ENCODE peak calls at places on chromosomes 16 and 17, in seven cellular contexts. R is AG04449; Y is progenitor cell of endocrine pancreas; C is nucleus accumbens; V is CD4-positive, alpha-beta T cell; T is activated naive CD8-positive, alpha-beta T cell treated with anti-CD3 and anti-CD28 coated beads for 36 hours; P is activated gamma-delta T cell treated with Interleukin-2 at 50 U/mL for 16 hours. Z is an unnamed sample.
A peak's percentile ranks its signal among the peaks of the same experiment; 100 is the strongest.

GRCh38 chr17:67554634-67555033 is 163.1 kb upstream of the NOL11 start:
- DNase-seq in T (no peak), C (no peak), P (no peak), R (no peak), Y (no peak), V (no peak), Z (no peak)

GRCh38 chr16:88940196-88941050 is 36.6 kb downstream of the CBFA2T3 start:
- DNase-seq in Y (no peak), T (no peak), P (no peak), R (no peak), C (no peak), V (no peak), Z (no peak)

GRCh38 chr17:2844386-2844785 is 48.1 kb downstream of the RAP1GAP2 start:
- DNase-seq in C (no peak), V (no peak), R (no peak), T (no peak), Y (no peak), P (no peak), Z (no peak)

GRCh38 chr16:20747030-20747816 is 5.6 kb upstream of the THUMPD1 start:
- DNase-seq in Y (no peak), P (no peak), V (no peak), R (no peak), C (no peak), T (no peak), Z (no peak)

GRCh38 chr16:50276801-50277560 is 10.6 kb downstream of the ADCY7 start:
- DNase-seq in R (no peak), P (no peak), Y (no peak), C (no peak), T (no peak), V (no peak), Z (no peak)

GRCh38 chr17:1060991-1061390 is 64.1 kb downstream of the TIMM22 start:
- DNase-seq in R (peak; percentile 78), C (no peak), T (peak; percentile 41), V (no peak), P (no peak), Y (no peak), Z (no peak)

GRCh38 chr17:7355053-7355452 is at the start of gene TMEM95:
- DNase-seq in Y (no peak), P (no peak), R (no peak), T (no peak), V (no peak), C (no peak), Z (peak; percentile 78)

GRCh38 chr16:20763461-20764232 is at the start of gene ACSM3:
- DNase-seq in V (peak; percentile 45), R (no peak), Y (peak; percentile 61), T (peak; percentile 62), P (peak; percentile 57), C (no peak), Z (peak; percentile 78)

GRCh38 chr16:28951410-28951943 is 740 bp downstream of the NFATC2IP start:
- DNase-seq in C (no peak), Y (no peak), R (no peak), V (peak; percentile 30), P (no peak), T (no peak), Z (no peak)

GRCh38 chr16:21194771-21195301 is 16.5 kb downstream of the ZP2 start:
- DNase-seq in V (no peak), C (no peak), R (no peak), P (no peak), T (no peak), Y (no peak), Z (no peak)

GRCh38 chr17:74176546-74177001 is 26.9 kb upstream of the RPL38 start:
- DNase-seq in V (peak; percentile 26), C (no peak), R (no peak), Y (peak; percentile 60), T (peak; percentile 37), P (peak; percentile 15), Z (peak; percentile 69)

GRCh38 chr17:2701996-2702741 is 9.4 kb downstream of the CLUH start:
- DNase-seq in V (no peak), C (no peak), P (no peak), Y (no peak), T (no peak), R (no peak), Z (no peak)

GRCh38 chr16:2426941-2427361 is 2.3 kb upstream of the CCNF start:
- DNase-seq in R (no peak), V (no peak), T (no peak), P (no peak), C (no peak), Y (no peak), Z (no peak)

GRCh38 chr16:53071748-53072301 is 17.0 kb downstream of the CHD9 start:
- DNase-seq in R (no peak), P (no peak), Y (no peak), C (no peak), T (no peak), V (no peak), Z (no peak)

GRCh38 chr17:9241371-9241712 is 220.0 kb downstream of the NTN1 start:
- DNase-seq in C (peak; percentile 51), P (no peak), Y (no peak), T (no peak), R (no peak), V (no peak), Z (peak; percentile 64)

GRCh38 chr16:66388350-66389139 is 22.1 kb downstream of the CDH5 start:
- DNase-seq in Y (no peak), P (no peak), R (no peak), V (no peak), C (no peak), T (no peak), Z (no peak)

GRCh38 chr17:59378621-59379194 is 47.3 kb downstream of the YPEL2 start:
- DNase-seq in V (no peak), P (no peak), C (no peak), Y (no peak), T (no peak), R (peak; percentile 72), Z (peak; percentile 28)

GRCh38 chr16:22380529-22380928 is 6.1 kb upstream of the CDR2 start:
- DNase-seq in T (no peak), C (no peak), R (no peak), P (no peak), Y (no peak), V (no peak), Z (no peak)

GRCh38 chr16:84497418-84497817 is 7.0 kb downstream of the MEAK7 start:
- DNase-seq in Y (no peak), C (no peak), R (no peak), V (no peak), T (no peak), P (no peak), Z (no peak)

GRCh38 chr16:17261197-17261858 is 209.4 kb downstream of the XYLT1 start:
- DNase-seq in R (no peak), Y (no peak), T (peak; percentile 13), C (no peak), V (no peak), P (no peak), Z (no peak)

GRCh38 chr17:56478836-56479447 is 114.6 kb upstream of the NOG start:
- DNase-seq in P (no peak), T (peak; percentile 17), C (no peak), Y (no peak), V (no peak), R (no peak), Z (peak; percentile 31)

GRCh38 chr16:31177136-31177535 is 2.8 kb upstream of the FUS start:
- DNase-seq in V (peak; percentile 43), P (peak; percentile 42), Y (no peak), T (peak; percentile 58), R (no peak), C (no peak), Z (no peak)